ENCODE peak calls at places on chromosomes 4 and X, in five cellular contexts. Y is heart right ventricle, G is transverse colon, Z is MM.1S, B is neuronal stem cell. X is an unnamed sample.

GRCh38 chr4:95510145-95510544 is 38.6 kb downstream of the UNC5C start:
- DNase-seq in Y (no peak), G (no peak), Z (no peak), B (no peak), X (no peak)

GRCh38 chr4:175791221-175791620 is 20.8 kb downstream of the GPM6A start:
- DNase-seq in Y (no peak), G (no peak), Z (no peak), B (no peak), X (no peak)

GRCh38 chr4:47668810-47669408 is 169.0 kb downstream of the CORIN start:
- DNase-seq in Y (no peak), G (no peak), Z (peak; percentile 63), B (peak; percentile 17), X (no peak)

GRCh38 chr4:94995684-94996394 is 238.1 kb downstream of the BMPR1B start:
- DNase-seq in Y (no peak), G (no peak), Z (no peak), B (peak; percentile 74), X (no peak)

GRCh38 chr4:185928761-185929455 is 116.9 kb upstream of the SORBS2 start:
- DNase-seq in Y (no peak), G (no peak), Z (no peak), B (no peak), X (no peak)

GRCh38 chrX:15973941-15974340 is 119.3 kb upstream of the AP1S2 start:
- DNase-seq in Y (peak; percentile 34), G (no peak), Z (no peak), B (no peak), X (peak; percentile 21)

GRCh38 chrX:113315927-113316326 is 475.3 kb upstream of the AMOT start:
- DNase-seq in Y (no peak), G (no peak), Z (no peak), B (no peak), X (no peak)

GRCh38 chr4:41575665-41576064 is 37.7 kb downstream of the LIMCH1 start:
- DNase-seq in Y (no peak), G (no peak), Z (no peak), B (no peak), X (no peak)

GRCh38 chrX:55056820-55057690 is 17.8 kb upstream of the PAGE2B start:
- DNase-seq in Y (no peak), G (no peak), Z (peak; percentile 28), B (no peak), X (no peak)

GRCh38 chr4:190015538-190016368 is 11.3 kb downstream of the FRG2 start:
- DNase-seq in Y (no peak), G (no peak), Z (no peak), B (no peak), X (no peak)

GRCh38 chrX:148572332-148572731 is 71.9 kb downstream of the AFF2 start:
- DNase-seq in Y (no peak), G (no peak), Z (no peak), B (no peak), X (no peak)

GRCh38 chr4:125693233-125693632 is 378.5 kb downstream of the FAT4 start:
- DNase-seq in Y (no peak), G (no peak), Z (no peak), B (no peak), X (no peak)

DNA sequence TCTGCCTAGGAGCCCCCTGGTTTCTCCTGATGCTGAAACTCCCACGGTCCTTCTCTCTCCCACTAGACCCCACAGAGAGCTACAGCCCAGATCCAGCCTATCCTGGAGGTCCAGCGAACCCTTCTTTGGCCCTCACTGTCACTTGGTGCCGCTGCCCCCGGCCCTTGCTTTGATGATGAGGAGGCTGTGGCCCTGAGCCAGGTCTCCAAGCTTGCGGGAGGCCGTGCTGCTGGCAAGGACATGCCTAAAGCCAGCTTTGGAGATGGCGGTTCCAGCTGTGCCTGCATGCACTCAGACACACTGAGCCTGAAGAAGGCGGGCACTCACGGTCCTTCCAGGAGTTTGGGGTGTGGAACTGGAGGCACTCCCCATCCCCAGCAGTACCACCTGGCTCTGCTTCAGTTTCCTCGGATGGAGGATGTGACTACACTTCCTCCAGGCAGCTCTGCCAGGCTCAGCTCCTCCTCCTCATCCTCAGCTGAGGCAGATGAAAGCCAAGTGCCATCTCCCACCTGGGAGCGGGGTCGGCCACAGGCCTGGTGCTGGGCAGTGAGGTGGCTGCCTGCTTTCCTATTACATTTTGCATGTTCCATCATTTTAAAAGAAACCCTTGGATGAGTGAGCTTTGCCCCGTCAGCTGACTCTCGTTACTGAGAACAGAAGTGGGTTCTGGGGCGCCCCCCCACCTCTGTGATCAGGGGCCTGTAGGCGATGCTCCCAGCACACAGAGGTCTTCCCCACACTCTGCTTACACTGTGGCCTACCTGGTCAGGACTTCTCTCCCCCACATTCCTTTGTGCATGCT is 9.0 kb downstream of the TNIP2 start:
- DNase-seq in Y (no peak), G (no peak), Z (no peak), B (no peak), X (no peak)
- H3K36me3 ChIP-seq in Y (no peaks in the 10 kb centered on the region), G (no peaks in the 10 kb centered on the region), Z (peaks cover 7% of the 10 kb centered on the region), B (peaks cover 32% of the 10 kb centered on the region), X (peaks cover 58% of the 10 kb centered on the region)

DNA sequence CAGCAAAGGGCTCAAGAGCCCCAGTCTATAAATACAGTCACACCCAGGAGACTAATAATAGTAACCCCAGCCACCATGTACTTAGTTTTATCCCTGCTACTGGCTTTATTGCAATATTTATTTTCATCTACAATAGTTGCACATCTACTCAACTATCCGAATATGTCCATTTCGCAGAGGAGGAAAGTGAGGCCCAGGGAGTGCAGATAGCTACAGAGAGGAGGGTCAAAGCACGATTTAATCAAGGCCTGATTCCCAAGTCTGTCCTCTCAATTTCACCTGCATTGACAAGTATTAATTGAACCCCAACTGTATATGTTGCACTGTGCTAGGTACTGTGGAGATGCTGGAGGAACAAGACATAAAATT is 4.0 kb upstream of the PLP2 start:
- DNase-seq in Y (no peak), G (no peak), Z (no peak), B (no peak), X (no peak)
- H3K4me1 ChIP-seq in Y (peaks cover 17% of the 10 kb centered on the region), G (no peaks in the 10 kb centered on the region), Z (peaks cover 5% of the 10 kb centered on the region), B (no peaks in the 10 kb centered on the region), X (peaks cover 27% of the 10 kb centered on the region)

DNA sequence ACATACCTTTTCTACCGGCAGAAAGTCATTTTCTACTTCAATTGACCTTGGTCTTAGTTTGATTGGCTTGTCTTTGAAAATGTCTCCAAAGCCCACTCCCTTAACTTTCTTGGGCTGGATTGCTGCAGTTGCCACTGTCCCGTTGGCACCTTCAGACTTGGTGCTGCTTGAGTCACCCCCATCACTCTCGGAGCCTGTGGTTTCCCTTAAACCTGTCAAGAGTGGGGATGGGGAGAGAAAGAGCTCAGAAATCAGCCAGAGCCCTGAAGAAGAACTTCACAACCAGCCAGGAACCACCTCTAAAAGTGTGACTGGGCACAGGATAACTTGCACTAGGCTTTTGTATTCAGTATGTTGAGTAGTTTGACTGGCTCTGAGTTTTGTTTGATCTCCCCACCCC is 168.5 kb upstream of the MAP3K15 start:
- DNase-seq in Y (no peak), G (no peak), Z (no peak), B (no peak), X (no peak)
- H3K27ac ChIP-seq in Y (peak overlapping the region; percentile 22), G (peak overlapping the region; percentile 45), Z (no peak overlapping the region), B (no peak overlapping the region), X (peak overlapping the region; percentile 55)

DNA sequence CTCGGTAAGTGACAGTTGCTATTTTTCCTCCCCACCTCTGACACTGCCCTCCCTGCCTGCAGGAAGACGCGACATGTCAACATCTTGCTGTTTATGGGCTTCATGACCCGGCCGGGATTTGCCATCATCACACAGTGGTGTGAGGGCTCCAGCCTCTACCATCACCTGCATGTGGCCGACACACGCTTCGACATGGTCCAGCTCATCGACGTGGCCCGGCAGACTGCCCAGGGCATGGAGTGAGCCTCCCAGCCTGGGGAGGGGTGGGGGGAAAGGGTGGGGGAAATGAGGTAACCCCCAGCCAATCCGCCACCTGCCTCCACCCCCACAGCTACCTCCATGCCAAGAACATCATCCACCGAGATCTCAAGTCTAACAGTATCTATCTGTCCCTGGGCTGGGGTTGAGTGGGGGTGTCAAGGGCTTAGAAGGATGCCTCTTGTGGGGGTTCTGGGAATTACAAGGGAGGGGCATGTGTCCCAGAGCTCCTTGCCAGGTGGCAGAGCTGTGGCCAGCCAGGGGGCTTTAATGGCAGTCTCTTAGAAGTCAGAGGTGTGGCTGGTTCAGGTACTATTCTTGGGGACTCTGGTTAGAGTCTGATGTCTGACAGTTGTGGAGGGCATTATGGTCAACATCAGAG is 7.8 kb downstream of the ARAF start:
- DNase-seq in Y (no peak), G (no peak), Z (no peak), B (no peak), X (no peak)
- H3K36me3 ChIP-seq in Y (no peaks in the 10 kb centered on the region), G (no peaks in the 10 kb centered on the region), Z (no peaks in the 10 kb centered on the region), B (peaks cover 20% of the 10 kb centered on the region), X (peaks cover 56% of the 10 kb centered on the region)

GRCh38 chr4:37480509-37480908 is 205.7 kb downstream of the RELL1 start:
- DNase-seq in Y (no peak), G (no peak), Z (no peak), B (no peak), X (no peak)

GRCh38 chr4:37486134-37486533 is 200.0 kb downstream of the RELL1 start:
- DNase-seq in Y (no peak), G (no peak), Z (no peak), B (no peak), X (no peak)

GRCh38 chr4:37481547-37482129 is 204.5 kb downstream of the RELL1 start:
- DNase-seq in Y (no peak), G (no peak), Z (no peak), B (no peak), X (no peak)

GRCh38 chr4:37482236-37482635 is 203.9 kb downstream of the RELL1 start:
- DNase-seq in Y (no peak), G (no peak), Z (no peak), B (no peak), X (no peak)

DNA sequence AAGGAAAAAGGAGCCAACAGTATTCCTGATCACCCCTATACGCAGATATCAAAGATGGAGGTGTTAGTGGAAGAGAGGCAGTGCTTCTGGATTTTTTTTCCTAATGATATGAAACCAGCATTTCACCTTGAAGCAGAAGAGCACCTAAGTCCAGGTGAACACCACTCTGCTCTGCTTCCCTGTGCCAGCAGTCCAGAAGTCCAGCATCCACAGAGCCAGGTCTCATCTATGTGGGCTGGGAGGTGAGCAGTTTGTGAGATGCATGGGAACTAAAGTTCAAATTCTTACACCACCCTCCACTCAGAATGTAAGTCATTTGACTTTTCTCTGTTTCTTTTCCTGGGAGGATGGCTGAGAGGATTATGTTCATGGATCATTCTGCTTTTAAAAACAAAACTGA is 202.6 kb downstream of the RELL1 start:
- DNase-seq in Y (no peak), G (no peak), Z (no peak), B (no peak), X (no peak)
- H3K4me1 ChIP-seq in Y (peaks cover 3% of the 10 kb centered on the region), G (no peaks in the 10 kb centered on the region), Z (no peaks in the 10 kb centered on the region), B (no peaks in the 10 kb centered on the region), X (no peaks in the 10 kb centered on the region)

GRCh38 chrX:31392541-31392940 is 320.7 kb upstream of the FTHL17 start:
- DNase-seq in Y (no peak), G (no peak), Z (no peak), B (no peak), X (no peak)

DNA sequence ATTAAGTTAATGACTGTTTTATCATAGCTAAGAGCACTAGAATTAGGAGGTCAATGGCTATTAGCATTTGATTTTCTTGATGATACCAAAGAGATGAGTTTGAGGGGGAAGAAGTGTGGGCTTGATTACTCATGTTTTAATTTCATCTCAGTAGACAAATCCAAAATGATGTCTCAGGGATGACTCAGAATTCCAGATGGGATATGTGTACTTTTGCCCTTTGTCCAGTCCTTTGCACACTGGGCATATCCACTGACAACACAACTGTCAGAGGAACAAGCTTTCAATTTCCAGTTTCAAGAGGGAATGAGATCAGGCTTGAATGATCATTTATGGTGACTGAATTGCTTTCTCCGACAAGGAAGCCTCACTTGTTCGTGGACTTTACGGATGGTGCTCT is 325.3 kb upstream of the FTHL17 start:
- DNase-seq in Y (no peak), G (no peak), Z (no peak), B (no peak), X (no peak)
- H3K27ac ChIP-seq in Y (no peak overlapping the region), G (no peak overlapping the region), Z (no peak overlapping the region), B (no peak overlapping the region), X (no peak overlapping the region)

X was measured in left ventricle myocardium inferior.